ENCODE peak calls at places on chromosomes 5 and 9, in ten cellular contexts. T is cardiac muscle cell; N is RWPE2; Y is CD8-positive, alpha-beta memory T cell; V is heart left ventricle; X is left ventricle myocardium inferior; P is stomach; D is HCT116; I is IMR-90; A is A673. O is an unnamed sample. For H3K4me1, the result is how much of the 10 kb centered on the place peaks cover.

GRCh38 chr5:163649522-163649921 is 144.1 kb downstream of the MAT2B start:
- DNase-seq in V (no peak), X (no peak), N (no peak), A (no peak), Y (no peak), D (peak), T (peak), P (no peak), I (peak), O (no peak)

GRCh38 chr5:56951131-56951945 is 585 bp downstream of the MIER3 start:
- DNase-seq in P (no peak), I (no peak), A (peak), X (peak), N (no peak), V (peak), D (no peak), Y (peak), T (peak), O (peak)

GRCh38 chr5:159341914-159342313 is 11.6 kb upstream of the IL12B start:
- DNase-seq in T (peak), D (peak), Y (peak), I (peak), V (peak), P (no peak), X (peak), A (peak), N (peak), O (peak)

GRCh38 chr5:140806834-140807775 is at the start of gene PCDHA4:
- DNase-seq in P (no peak), A (peak), N (no peak), V (no peak), I (no peak), X (no peak), T (peak), D (no peak), Y (no peak), O (no peak)

GRCh38 chr9:110443146-110443877 is 105.6 kb upstream of the TXNDC8 start:
- DNase-seq in P (no peak), N (no peak), T (peak), X (no peak), I (peak), V (no peak), Y (no peak), D (no peak), A (no peak), O (no peak)

GRCh38 chr5:135026645-135027317 is 7.2 kb downstream of the PITX1 start:
- DNase-seq in A (no peak), T (no peak), D (no peak), I (no peak), V (no peak), P (no peak), X (peak), N (no peak), Y (no peak), O (no peak)

GRCh38 chr5:112634166-112634565 is 103.5 kb upstream of the APC start:
- DNase-seq in D (no peak), I (no peak), Y (no peak), X (no peak), A (no peak), N (no peak), P (no peak), V (no peak), T (no peak), O (no peak)

GRCh38 chr5:99019254-99019653 is 90.4 kb upstream of the CHD1 start:
- DNase-seq in P (no peak), I (no peak), X (no peak), V (no peak), A (no peak), N (no peak), Y (no peak), D (no peak), T (peak), O (no peak)

GRCh38 chr9:129166962-129167557 is 11.0 kb downstream of the IER5L start:
- DNase-seq in Y (no peak), A (peak), N (peak), P (peak), D (peak), T (peak), V (peak), I (peak), X (peak), O (peak)

GRCh38 chr9:35945341-35946018 is 12.5 kb downstream of the OR2S2 start:
- DNase-seq in V (peak), P (peak), N (no peak), A (peak), Y (peak), I (peak), T (peak), D (peak), X (peak), O (peak)

GRCh38 chr5:58459276-58459859 is 518 bp downstream of the PLK2 start:
- DNase-seq in T (peak), N (peak), A (peak), D (no peak), X (peak), I (peak), V (peak), P (peak), Y (no peak), O (peak)

GRCh38 chr9:77284616-77285015 is 107.3 kb downstream of the VPS13A start:
- DNase-seq in I (no peak), D (no peak), Y (no peak), V (no peak), P (no peak), A (no peak), X (no peak), N (no peak), T (no peak), O (no peak)

GRCh38 chr5:180640765-180641565 is 8.4 kb downstream of the FLT4 start:
- DNase-seq in V (peak), N (no peak), A (no peak), X (peak), T (no peak), Y (no peak), I (no peak), P (peak), D (no peak), O (no peak)

GRCh38 chr5:88785396-88786216 is 97.4 kb downstream of the MEF2C start:
- DNase-seq in V (peak), X (no peak), T (peak), N (no peak), Y (no peak), A (peak), I (peak), P (no peak), D (peak), O (no peak)

GRCh38 chr9:131773911-131774379 is 34.1 kb upstream of the RAPGEF1 start:
- DNase-seq in T (peak), A (peak), I (peak), Y (no peak), X (no peak), P (peak), D (no peak), V (peak), N (no peak), O (peak)

GRCh38 chr9:133558191-133559126 is 24.0 kb downstream of the ADAMTSL2 start:
- DNase-seq in X (peak), A (peak), V (peak), D (peak), N (no peak), T (peak), P (no peak), I (peak), Y (no peak), O (no peak)

GRCh38 chr5:66633754-66634153 is 37.6 kb downstream of the MAST4 start:
- DNase-seq in P (no peak), A (no peak), I (no peak), X (no peak), D (no peak), N (no peak), T (no peak), Y (no peak), V (no peak), O (no peak)

GRCh38 chr9:92180669-92181181 is 65.5 kb upstream of the SPTLC1 start:
- DNase-seq in T (peak), I (peak), Y (no peak), A (peak), D (no peak), P (no peak), N (no peak), V (no peak), X (no peak), O (no peak)

GRCh38 chr5:14035859-14036440 is 91.5 kb upstream of the DNAH5 start:
- DNase-seq in Y (no peak), P (no peak), V (peak), T (peak), N (peak), D (peak), I (peak), A (peak), X (no peak), O (no peak)

GRCh38 chr9:135253305-135254004 is 166.0 kb downstream of the OLFM1 start:
- DNase-seq in Y (no peak), V (no peak), P (no peak), D (peak), N (peak), I (no peak), X (no peak), T (no peak), A (no peak), O (no peak)

GRCh38 chr5:107594253-107595045 is 76.3 kb downstream of the EFNA5 start:
- DNase-seq in T (no peak), X (no peak), P (no peak), Y (no peak), A (no peak), D (no peak), I (no peak), N (no peak), V (no peak), O (no peak)

GRCh38 chr9:35774907-35775635 is 16.3 kb upstream of the NPR2 start:
- DNase-seq in D (no peak), A (no peak), P (no peak), X (no peak), T (peak), I (no peak), N (no peak), Y (no peak), V (peak), O (no peak)

GRCh38 chr9:33750307-33750838 is 45.0 kb upstream of the PRSS3 start:
- DNase-seq in N (no peak), T (peak), Y (no peak), X (no peak), A (no peak), V (peak), P (peak), D (no peak), I (peak), O (no peak)

GRCh38 chr5:57724836-57725235 is 242.2 kb upstream of the ACTBL2 start:
- DNase-seq in Y (no peak), D (no peak), P (no peak), A (no peak), T (no peak), V (no peak), I (peak), N (no peak), X (no peak), O (no peak)

GRCh38 chr9:117772960-117773359 is 68.8 kb downstream of the TLR4 start:
- DNase-seq in V (no peak), I (no peak), N (peak), A (peak), D (no peak), P (no peak), T (peak), Y (no peak), X (no peak), O (no peak)

GRCh38 chr5:1400211-1400855 is 44.9 kb downstream of the SLC6A3 start:
- DNase-seq in A (no peak), D (no peak), X (no peak), I (no peak), T (no peak), Y (no peak), P (no peak), N (no peak), V (no peak), O (no peak)

GRCh38 chr5:111079846-111080245 is 8.3 kb downstream of the TSLP start:
- DNase-seq in X (no peak), Y (no peak), V (no peak), I (peak), N (no peak), A (no peak), P (no peak), D (no peak), T (no peak), O (no peak)

GRCh38 chr9:137218212-137218753 is 3.8 kb downstream of the RNF208 start:
- DNase-seq in D (no peak), N (no peak), A (no peak), T (no peak), X (no peak), Y (no peak), I (no peak), V (no peak), P (no peak), O (no peak)

GRCh38 chr9:137219757-137220316 is 2.2 kb downstream of the RNF208 start:
- DNase-seq in P (no peak), A (no peak), I (no peak), Y (no peak), D (no peak), X (no peak), N (no peak), V (no peak), T (no peak), O (no peak)

GRCh38 chr9:137220317-137221094 is 1.5 kb downstream of the RNF208 start:
- DNase-seq in Y (no peak), T (no peak), X (no peak), I (no peak), N (no peak), D (no peak), V (no peak), A (no peak), P (no peak), O (no peak)

GRCh38 chr9:137217276-137218211 is 4.5 kb downstream of the RNF208 start:
- DNase-seq in T (peak), I (no peak), N (no peak), A (peak), V (peak), D (peak), P (peak), X (peak), Y (no peak), O (no peak)

DNA sequence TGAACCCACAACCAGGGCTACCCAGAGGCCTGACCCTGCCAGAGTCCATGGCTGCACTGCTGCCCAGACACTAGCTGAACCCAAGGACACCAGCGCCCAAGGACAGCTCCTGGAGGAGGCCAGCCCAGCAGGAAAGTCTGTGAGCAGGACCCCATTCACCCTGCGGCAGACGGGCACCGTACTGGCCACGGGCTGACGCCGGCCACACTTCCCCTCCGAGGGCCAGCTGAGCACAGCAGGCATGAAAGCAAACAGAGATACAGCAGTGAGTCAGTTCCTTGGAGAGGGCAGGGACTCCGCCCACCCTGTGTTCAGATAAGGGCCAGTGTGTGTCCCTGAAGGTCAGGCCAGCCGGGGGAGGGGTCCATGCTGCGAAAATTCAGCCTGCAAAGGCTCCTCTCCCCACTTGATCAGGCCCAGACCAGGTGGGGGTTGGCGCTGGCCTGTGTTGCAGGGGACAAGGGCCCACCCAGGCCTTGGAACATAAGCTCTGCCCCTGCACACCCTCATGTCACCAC is 3.2 kb downstream of the RNF208 start:
- DNase-seq in T (peak), A (no peak), N (no peak), Y (no peak), X (no peak), P (peak), I (peak), D (no peak), V (no peak), O (no peak)
- H3K4me1 ChIP-seq in T (under half), A (under half), N (under half), Y (under half), X (half or more), P (half or more), I (under half), D (half or more), V (under half), O (under half)

GRCh38 chr9:136571525-136571924 is 25.7 kb upstream of the NOTCH1 start:
- DNase-seq in N (no peak), A (no peak), X (no peak), V (no peak), D (no peak), T (no peak), Y (no peak), P (no peak), I (no peak), O (no peak)
- H3K4me1 ChIP-seq in N (under half), A (under half), X (half or more), V (under half), D (under half), T (under half), Y (under half), P (under half), I (under half), O (under half)

GRCh38 chr5:151097081-151097480 is 16.2 kb upstream of the TNIP1 start:
- DNase-seq in A (no peak), T (no peak), V (no peak), X (no peak), D (no peak), Y (no peak), P (no peak), N (no peak), I (no peak), O (no peak)

GRCh38 chr5:151095341-151096000 is 14.6 kb upstream of the TNIP1 start:
- DNase-seq in Y (no peak), X (peak), A (no peak), V (peak), T (peak), P (peak), I (no peak), D (no peak), N (no peak), O (no peak)

GRCh38 chr5:151094861-151095260 is 14.0 kb upstream of the TNIP1 start:
- DNase-seq in P (no peak), A (no peak), N (no peak), V (no peak), T (peak), X (no peak), Y (no peak), I (no peak), D (no peak), O (no peak)

GRCh38 chr5:151094054-151094858 is 13.4 kb upstream of the TNIP1 start:
- DNase-seq in Y (peak), A (no peak), N (no peak), V (no peak), P (peak), D (no peak), I (peak), T (peak), X (no peak), O (peak)

DNA sequence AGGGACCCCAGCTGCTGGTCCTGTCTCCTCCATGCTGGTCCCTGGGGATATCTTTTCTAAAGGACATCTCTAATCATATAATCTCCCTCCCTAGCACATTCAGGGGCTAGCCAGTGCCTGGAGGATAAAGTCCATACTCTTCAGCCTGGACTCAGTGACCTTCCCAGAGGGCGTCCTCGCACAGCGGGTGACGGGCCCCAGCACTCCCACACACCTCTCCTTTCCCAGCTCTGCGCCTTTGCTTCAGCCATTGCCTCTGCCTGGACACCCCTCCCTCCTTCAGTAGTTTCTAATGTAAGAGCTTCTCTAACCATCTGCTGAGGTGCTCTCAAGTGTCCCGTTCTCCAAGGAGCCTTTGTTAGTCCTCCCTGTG is 15.2 kb upstream of the TNIP1 start:
- DNase-seq in N (no peak), T (no peak), I (no peak), D (no peak), V (no peak), Y (no peak), P (no peak), X (no peak), A (no peak), O (no peak)
- H3K4me1 ChIP-seq in N (under half), T (under half), I (under half), D (under half), V (under half), Y (half or more), P (half or more), X (half or more), A (under half), O (under half)

DNA sequence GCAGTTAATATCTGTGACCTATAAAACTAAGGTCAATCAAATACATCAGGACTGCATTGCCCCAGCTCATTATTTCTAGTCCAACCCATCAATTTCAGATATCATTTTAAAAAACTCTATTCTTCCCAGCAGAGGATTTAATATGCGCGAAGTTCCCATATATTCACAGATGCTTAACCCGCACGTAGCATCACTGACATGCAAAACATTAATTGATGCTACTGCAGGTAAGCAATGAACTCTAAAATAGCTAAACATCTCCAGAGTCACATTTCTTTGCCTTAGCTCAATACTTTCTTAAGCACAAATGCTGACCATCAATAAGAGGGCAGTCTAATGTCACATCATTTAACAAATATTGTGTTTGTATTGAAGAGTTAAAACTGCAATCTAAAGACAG is 586.6 kb upstream of the CDH18 start:
- DNase-seq in T (no peak), N (no peak), A (no peak), I (no peak), Y (no peak), V (no peak), D (no peak), P (no peak), X (no peak), O (no peak)
- H3K4me1 ChIP-seq in T (under half), N (under half), A (under half), I (under half), Y (under half), V (under half), D (under half), P (under half), X (under half), O (under half)

GRCh38 chr9:123048748-123049147 is 15.3 kb downstream of the GPR21 start:
- DNase-seq in V (no peak), I (peak), T (no peak), A (peak), N (no peak), Y (no peak), D (no peak), X (no peak), P (no peak), O (no peak)
- H3K4me1 ChIP-seq in V (under half), I (under half), T (under half), A (half or more), N (under half), Y (under half), D (under half), X (under half), P (half or more), O (under half)

DNA sequence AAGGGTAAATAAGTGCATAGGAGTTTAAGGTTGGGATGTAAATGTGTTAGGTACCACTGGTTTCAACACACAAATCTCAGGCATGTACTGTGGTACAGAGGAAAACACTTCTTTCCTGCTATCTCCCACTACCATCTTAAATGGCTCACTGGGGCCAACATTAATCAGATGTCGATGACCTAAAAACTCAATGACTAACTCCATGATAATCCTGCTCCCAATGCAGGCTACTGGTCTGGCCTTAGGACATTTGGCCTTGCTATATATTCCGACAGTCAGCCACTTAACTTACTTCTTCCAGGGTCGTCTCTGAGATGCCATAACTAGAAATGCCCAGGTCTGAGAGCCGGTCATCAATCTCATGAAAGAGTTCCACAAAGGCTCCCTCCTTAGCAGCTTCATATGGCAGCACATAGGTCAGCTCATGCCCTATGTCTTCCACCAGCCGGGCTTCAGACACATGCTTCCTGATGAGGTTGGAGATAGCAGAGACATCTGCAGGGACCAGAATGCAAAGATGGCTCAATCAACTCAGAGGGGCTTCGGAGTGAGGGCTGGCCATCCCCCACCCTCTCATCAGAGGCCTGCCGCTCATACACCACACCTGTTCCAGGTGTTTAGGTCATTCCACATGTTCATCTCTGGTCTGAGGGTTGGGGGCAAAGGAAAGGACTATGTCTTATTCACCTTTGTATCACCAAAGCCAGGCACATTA is 52.1 kb downstream of the NIPSNAP3B start:
- DNase-seq in X (no peak), A (no peak), D (no peak), N (no peak), T (no peak), I (no peak), V (no peak), P (no peak), Y (no peak), O (no peak)
- H3K4me1 ChIP-seq in X (under half), A (under half), D (under half), N (under half), T (under half), I (under half), V (under half), P (under half), Y (under half), O (under half)

O was measured in CD4-positive, CD25-positive, alpha-beta regulatory T cell.